ENCODE peak calls at places on chromosomes 7 and 10, in six cellular contexts. One of them, this sample, is unnamed.

GRCh38 chr10:36538945-36539586 is 586.3 kb upstream of the ANKRD30A start:
- DNase-seq in H1: no peak
- DNase-seq in GM12878: no peak
- DNase-seq in HepG2: no peak
- DNase-seq in A549: no peak
- DNase-seq in K562: no peak
- DNase-seq in this sample: no peak

GRCh38 chr7:96663457-96663856 is 46.2 kb downstream of the SEM1 start:
- DNase-seq in A549: no peak
- DNase-seq in H1: no peak
- DNase-seq in HepG2: no peak
- DNase-seq in K562: no peak
- DNase-seq in GM12878: peak; percentile 25
- DNase-seq in this sample: no peak

GRCh38 chr10:102449321-102450123 is 1.8 kb downstream of the C10orf95 start:
- DNase-seq in K562: peak; percentile 60
- DNase-seq in GM12878: peak; percentile 55
- DNase-seq in A549: no peak
- DNase-seq in HepG2: peak; percentile 76
- DNase-seq in H1: no peak
- DNase-seq in this sample: peak; percentile 68

GRCh38 chr10:119461380-119461779 is 81.1 kb downstream of the RGS10 start:
- DNase-seq in HepG2: no peak
- DNase-seq in A549: no peak
- DNase-seq in GM12878: no peak
- DNase-seq in H1: no peak
- DNase-seq in K562: no peak
- DNase-seq in this sample: no peak

GRCh38 chr10:118793545-118793944 is 38.8 kb upstream of the CACUL1 start:
- DNase-seq in GM12878: no peak
- DNase-seq in K562: no peak
- DNase-seq in A549: no peak
- DNase-seq in HepG2: no peak
- DNase-seq in H1: no peak
- DNase-seq in this sample: no peak

GRCh38 chr7:102872460-102872859 is 40.3 kb upstream of the LRRC17 start:
- DNase-seq in A549: peak; percentile 30
- DNase-seq in HepG2: no peak
- DNase-seq in H1: no peak
- DNase-seq in GM12878: no peak
- DNase-seq in K562: no peak
- DNase-seq in this sample: no peak

GRCh38 chr7:157932498-157933218 is 595.9 kb downstream of the DNAJB6 start:
- DNase-seq in GM12878: no peak
- DNase-seq in K562: no peak
- DNase-seq in HepG2: peak; percentile 28
- DNase-seq in H1: no peak
- DNase-seq in A549: no peak
- DNase-seq in this sample: no peak

GRCh38 chr7:17524746-17525145 is 226.3 kb downstream of the AHR start:
- DNase-seq in H1: no peak
- DNase-seq in HepG2: no peak
- DNase-seq in K562: no peak
- DNase-seq in GM12878: no peak
- DNase-seq in A549: no peak
- DNase-seq in this sample: no peak

GRCh38 chr7:121020652-121021051 is 32.1 kb downstream of the CPED1 start:
- DNase-seq in HepG2: no peak
- DNase-seq in A549: no peak
- DNase-seq in K562: no peak
- DNase-seq in GM12878: no peak
- DNase-seq in H1: no peak
- DNase-seq in this sample: no peak

GRCh38 chr10:127715782-127716378 is 21.1 kb upstream of the FOXI2 start:
- DNase-seq in H1: no peak
- DNase-seq in HepG2: peak; percentile 39
- DNase-seq in GM12878: no peak
- DNase-seq in K562: no peak
- DNase-seq in A549: no peak
- DNase-seq in this sample: peak; percentile 32

GRCh38 chr7:108118959-108119358 is 11.2 kb downstream of the LAMB4 start:
- DNase-seq in A549: no peak
- DNase-seq in GM12878: no peak
- DNase-seq in K562: no peak
- DNase-seq in HepG2: no peak
- DNase-seq in H1: no peak
- DNase-seq in this sample: no peak

GRCh38 chr10:64196638-64197315 is 675.6 kb downstream of the REEP3 start:
- DNase-seq in A549: no peak
- DNase-seq in K562: no peak
- DNase-seq in HepG2: no peak
- DNase-seq in GM12878: no peak
- DNase-seq in H1: no peak
- DNase-seq in this sample: no peak

GRCh38 chr10:131099028-131099427 is 212.5 kb downstream of the TCERG1L start:
- DNase-seq in K562: no peak
- DNase-seq in A549: no peak
- DNase-seq in H1: no peak
- DNase-seq in HepG2: no peak
- DNase-seq in GM12878: no peak
- DNase-seq in this sample: peak; percentile 70

GRCh38 chr7:29208410-29209250 is 14.1 kb downstream of the CHN2 start:
- DNase-seq in HepG2: peak; percentile 97
- DNase-seq in K562: no peak
- DNase-seq in H1: no peak
- DNase-seq in A549: no peak
- DNase-seq in GM12878: no peak
- DNase-seq in this sample: no peak
- TF ChIP-seq CHD2 in HepG2: no peak
- TF ChIP-seq CHD2 in K562: no peak
- TF ChIP-seq CHD2 in H1: no peak
- TF ChIP-seq CHD2 in A549: no peak
- TF ChIP-seq CHD2 in GM12878: no peak
- TF ChIP-seq CHD2 in this sample: no peak

GRCh38 chr10:31962826-31963597 is 34.4 kb upstream of the ARHGAP12 start:
- DNase-seq in A549: no peak
- DNase-seq in K562: no peak
- DNase-seq in HepG2: no peak
- DNase-seq in GM12878: no peak
- DNase-seq in H1: no peak
- DNase-seq in this sample: no peak

GRCh38 chr10:31961264-31961663 is 32.6 kb upstream of the ARHGAP12 start:
- DNase-seq in HepG2: no peak
- DNase-seq in A549: no peak
- DNase-seq in K562: no peak
- DNase-seq in H1: no peak
- DNase-seq in GM12878: no peak
- DNase-seq in this sample: no peak

GRCh38 chr10:31959461-31960173 is 31.0 kb upstream of the ARHGAP12 start:
- DNase-seq in HepG2: peak; percentile 57
- DNase-seq in H1: no peak
- DNase-seq in K562: no peak
- DNase-seq in GM12878: no peak
- DNase-seq in A549: no peak
- DNase-seq in this sample: no peak

GRCh38 chr10:31963598-31963980 is 35.0 kb upstream of the ARHGAP12 start:
- DNase-seq in K562: no peak
- DNase-seq in HepG2: no peak
- DNase-seq in GM12878: no peak
- DNase-seq in H1: no peak
- DNase-seq in A549: no peak
- DNase-seq in this sample: no peak

GRCh38 chr10:31961675-31962074 is 33.0 kb upstream of the ARHGAP12 start:
- DNase-seq in K562: no peak
- DNase-seq in GM12878: no peak
- DNase-seq in A549: peak; percentile 33
- DNase-seq in HepG2: no peak
- DNase-seq in H1: no peak
- DNase-seq in this sample: no peak
- TF ChIP-seq CHD2 in K562: no peak
- TF ChIP-seq CHD2 in GM12878: no peak
- TF ChIP-seq CHD2 in A549: no peak
- TF ChIP-seq CHD2 in HepG2: no peak
- TF ChIP-seq CHD2 in H1: no peak
- TF ChIP-seq CHD2 in this sample: no peak

DNA sequence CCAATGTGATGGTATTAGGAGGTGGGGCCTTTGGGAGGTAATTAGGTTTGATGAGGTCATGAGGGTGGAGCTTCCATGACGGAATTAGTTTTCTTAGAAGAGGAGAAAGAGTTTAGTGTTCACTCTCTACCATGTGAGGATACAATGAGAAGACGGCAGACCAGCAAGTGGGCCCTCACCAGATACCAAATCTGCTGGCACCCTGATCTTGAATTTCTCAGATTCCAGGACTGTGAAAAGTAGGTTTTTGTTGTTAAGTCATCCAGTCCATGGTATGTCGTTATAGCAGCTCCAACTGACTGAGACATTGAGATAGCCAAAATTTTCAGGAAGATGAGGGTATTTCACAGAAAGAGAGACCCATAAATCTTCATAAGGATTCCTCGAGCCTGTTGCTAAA is 3.6 kb upstream of the TMEM196 start:
- DNase-seq in GM12878: no peak
- DNase-seq in H1: no peak
- DNase-seq in K562: no peak
- DNase-seq in A549: no peak
- DNase-seq in HepG2: no peak
- DNase-seq in this sample: no peak
- TF ChIP-seq CHD2 in GM12878: no peak
- TF ChIP-seq CHD2 in H1: no peak
- TF ChIP-seq CHD2 in K562: no peak
- TF ChIP-seq CHD2 in A549: no peak
- TF ChIP-seq CHD2 in HepG2: no peak
- TF ChIP-seq CHD2 in this sample: no peak

GRCh38 chr10:5434017-5434753 is 21.8 kb downstream of the NET1 start:
- DNase-seq in H1: no peak
- DNase-seq in HepG2: peak; percentile 41
- DNase-seq in A549: peak; percentile 40
- DNase-seq in K562: peak; percentile 37
- DNase-seq in GM12878: no peak
- DNase-seq in this sample: peak; percentile 47
- TF ChIP-seq CHD2 in H1: no peak
- TF ChIP-seq CHD2 in HepG2: no peak
- TF ChIP-seq CHD2 in A549: no peak
- TF ChIP-seq CHD2 in K562: no peak
- TF ChIP-seq CHD2 in GM12878: no peak
- TF ChIP-seq CHD2 in this sample: no peak

DNA sequence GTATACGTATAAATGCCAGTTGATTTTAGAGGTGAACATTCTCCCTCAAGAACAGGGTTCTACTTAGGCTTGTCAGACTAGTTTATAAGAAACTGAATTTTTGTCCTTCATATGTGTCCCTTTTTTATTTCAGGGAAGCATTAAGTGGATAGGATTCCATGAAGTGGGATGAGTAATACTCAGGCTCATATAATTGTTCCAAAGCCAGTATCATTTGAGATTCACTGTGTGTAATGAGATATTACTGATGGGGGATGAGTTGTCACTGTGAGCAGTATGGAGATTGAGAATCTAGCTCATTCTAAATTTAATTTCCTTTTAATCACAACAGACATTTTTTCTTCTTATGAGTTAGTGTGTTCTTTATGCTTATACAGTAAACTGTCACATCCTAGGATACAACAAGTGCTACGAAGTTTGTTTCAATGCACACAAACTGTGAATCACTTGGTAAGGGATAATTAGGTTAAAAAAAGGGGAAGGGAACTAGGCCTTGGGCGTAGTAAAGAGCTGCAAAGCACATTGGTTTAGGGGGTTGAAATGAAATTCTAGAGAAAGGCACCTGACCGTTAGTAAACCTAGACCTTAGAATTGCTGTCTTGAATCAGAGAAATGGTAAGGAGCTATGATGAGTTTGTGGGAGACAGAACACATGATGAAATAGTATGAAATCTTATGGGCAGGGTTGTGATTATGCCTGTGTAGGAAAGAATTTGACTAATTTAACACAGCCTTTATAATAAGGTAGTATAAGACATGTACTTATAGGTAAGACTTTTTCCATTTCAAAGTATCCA is 153.4 kb downstream of the MLLT10 start:
- DNase-seq in K562: no peak
- DNase-seq in HepG2: no peak
- DNase-seq in H1: no peak
- DNase-seq in GM12878: no peak
- DNase-seq in A549: no peak
- DNase-seq in this sample: no peak
- TF ChIP-seq CHD2 in K562: no peak
- TF ChIP-seq CHD2 in HepG2: no peak
- TF ChIP-seq CHD2 in H1: no peak
- TF ChIP-seq CHD2 in GM12878: no peak
- TF ChIP-seq CHD2 in A549: no peak
- TF ChIP-seq CHD2 in this sample: no peak

GRCh38 chr7:55080000-55080629 is 61.3 kb downstream of the EGFR start:
- DNase-seq in H1: no peak
- DNase-seq in A549: no peak
- DNase-seq in HepG2: no peak
- DNase-seq in K562: no peak
- DNase-seq in GM12878: no peak
- DNase-seq in this sample: no peak
- TF ChIP-seq CHD2 in H1: no peak
- TF ChIP-seq CHD2 in A549: no peak
- TF ChIP-seq CHD2 in HepG2: no peak
- TF ChIP-seq CHD2 in K562: no peak
- TF ChIP-seq CHD2 in GM12878: no peak
- TF ChIP-seq CHD2 in this sample: no peak

GRCh38 chr7:56124981-56125380 is 8.8 kb upstream of the NUPR2 start:
- DNase-seq in K562: no peak
- DNase-seq in H1: no peak
- DNase-seq in HepG2: no peak
- DNase-seq in A549: no peak
- DNase-seq in GM12878: no peak
- DNase-seq in this sample: no peak
- TF ChIP-seq CHD2 in K562: no peak
- TF ChIP-seq CHD2 in H1: no peak
- TF ChIP-seq CHD2 in HepG2: no peak
- TF ChIP-seq CHD2 in A549: no peak
- TF ChIP-seq CHD2 in GM12878: no peak
- TF ChIP-seq CHD2 in this sample: no peak